ENCODE peak calls at places on chromosomes 2 and 18, in four cellular contexts. I is spleen, V is adrenal gland, U is IMR-90. R is an unnamed sample.

GRCh38 chr18:22324191-22325131 is 93.3 kb downstream of the CTAGE1 start:
- DNase-seq in V (peak; percentile 81), U (no peak), I (peak; percentile 82), R (peak; percentile 60)

GRCh38 chr2:208112969-208113368 is 11.4 kb downstream of the CRYGD start:
- DNase-seq in V (no peak), U (no peak), I (no peak), R (no peak)

GRCh38 chr2:106581755-106582430 is 94.7 kb downstream of the CD8B2 start:
- DNase-seq in V (peak; percentile 49), U (peak; percentile 49), I (peak; percentile 81), R (peak; percentile 56)

GRCh38 chr2:39703473-39703872 is 37.8 kb downstream of the TMEM178A start:
- DNase-seq in I (no peak), V (no peak), U (no peak), R (no peak)

GRCh38 chr2:72038524-72038923 is 109.1 kb downstream of the CYP26B1 start:
- DNase-seq in U (no peak), I (no peak), V (no peak), R (no peak)

GRCh38 chr2:79638410-79638809 is 125.6 kb downstream of the CTNNA2 start:
- DNase-seq in V (no peak), U (no peak), I (no peak), R (no peak)

GRCh38 chr18:76256897-76257500 is 238.0 kb downstream of the ZNF516 start:
- DNase-seq in U (peak; percentile 75), I (no peak), V (peak; percentile 42), R (no peak)

GRCh38 chr2:229164545-229165249 is 106.4 kb downstream of the PID1 start:
- DNase-seq in V (peak; percentile 32), I (no peak), U (peak; percentile 10), R (no peak)

GRCh38 chr2:211875488-211875887 is 663.1 kb downstream of the ERBB4 start:
- DNase-seq in U (peak; percentile 37), V (no peak), I (no peak), R (no peak)

GRCh38 chr18:12276736-12277554 is 22.8 kb downstream of the CIDEA start:
- DNase-seq in I (no peak), V (no peak), U (peak; percentile 18), R (no peak)

GRCh38 chr2:25512707-25513106 is 160.7 kb downstream of the DTNB start:
- DNase-seq in U (no peak), V (no peak), I (no peak), R (no peak)

GRCh38 chr18:10441472-10441871 is 13.0 kb upstream of the APCDD1 start:
- DNase-seq in U (no peak), V (peak; percentile 8), I (no peak), R (no peak)

GRCh38 chr18:43661570-43661969 is 384.3 kb upstream of the SYT4 start:
- DNase-seq in V (peak; percentile 3), U (peak; percentile 83), I (no peak), R (no peak)

GRCh38 chr2:120540719-120541552 is 194.7 kb upstream of the GLI2 start:
- DNase-seq in V (no peak), U (no peak), I (no peak), R (no peak)

GRCh38 chr2:187054501-187055319 is 205.7 kb upstream of the ZSWIM2 start:
- DNase-seq in V (no peak), U (no peak), I (no peak), R (no peak)

GRCh38 chr18:58894937-58895336 is 30.3 kb downstream of the ZNF532 start:
- DNase-seq in V (no peak), U (no peak), I (no peak), R (no peak)

GRCh38 chr2:45578056-45578843 is 32.8 kb downstream of the SRBD1 start:
- DNase-seq in U (peak; percentile 59), I (no peak), V (no peak), R (no peak)

GRCh38 chr2:71999580-71999979 is 148.1 kb downstream of the CYP26B1 start:
- DNase-seq in I (no peak), V (no peak), U (no peak), R (no peak)

GRCh38 chr2:191369034-191369433 is 123.8 kb downstream of the MYO1B start:
- DNase-seq in V (no peak), I (no peak), U (no peak), R (no peak)

GRCh38 chr2:64112016-64112415 is 32.2 kb downstream of the PELI1 start:
- DNase-seq in I (no peak), U (no peak), V (no peak), R (no peak)

GRCh38 chr2:176079851-176080539 is 3.8 kb downstream of the EVX2 start:
- DNase-seq in I (no peak), U (peak; percentile 30), V (peak; percentile 14), R (no peak)

GRCh38 chr2:136008205-136008865 is 22.9 kb upstream of the DARS1 start:
- DNase-seq in U (no peak), V (peak; percentile 40), I (peak; percentile 93), R (peak; percentile 52)

GRCh38 chr2:3627500-3628100 is 30.4 kb upstream of the ALLC start:
- DNase-seq in V (no peak), I (peak; percentile 29), U (no peak), R (peak; percentile 8)

GRCh38 chr2:212897296-212897695 is 254.1 kb downstream of the IKZF2 start:
- DNase-seq in I (no peak), V (no peak), U (peak; percentile 58), R (no peak)

GRCh38 chr2:7972670-7973069 is 709.2 kb upstream of the ID2 start:
- DNase-seq in U (no peak), V (no peak), I (no peak), R (no peak)

DNA sequence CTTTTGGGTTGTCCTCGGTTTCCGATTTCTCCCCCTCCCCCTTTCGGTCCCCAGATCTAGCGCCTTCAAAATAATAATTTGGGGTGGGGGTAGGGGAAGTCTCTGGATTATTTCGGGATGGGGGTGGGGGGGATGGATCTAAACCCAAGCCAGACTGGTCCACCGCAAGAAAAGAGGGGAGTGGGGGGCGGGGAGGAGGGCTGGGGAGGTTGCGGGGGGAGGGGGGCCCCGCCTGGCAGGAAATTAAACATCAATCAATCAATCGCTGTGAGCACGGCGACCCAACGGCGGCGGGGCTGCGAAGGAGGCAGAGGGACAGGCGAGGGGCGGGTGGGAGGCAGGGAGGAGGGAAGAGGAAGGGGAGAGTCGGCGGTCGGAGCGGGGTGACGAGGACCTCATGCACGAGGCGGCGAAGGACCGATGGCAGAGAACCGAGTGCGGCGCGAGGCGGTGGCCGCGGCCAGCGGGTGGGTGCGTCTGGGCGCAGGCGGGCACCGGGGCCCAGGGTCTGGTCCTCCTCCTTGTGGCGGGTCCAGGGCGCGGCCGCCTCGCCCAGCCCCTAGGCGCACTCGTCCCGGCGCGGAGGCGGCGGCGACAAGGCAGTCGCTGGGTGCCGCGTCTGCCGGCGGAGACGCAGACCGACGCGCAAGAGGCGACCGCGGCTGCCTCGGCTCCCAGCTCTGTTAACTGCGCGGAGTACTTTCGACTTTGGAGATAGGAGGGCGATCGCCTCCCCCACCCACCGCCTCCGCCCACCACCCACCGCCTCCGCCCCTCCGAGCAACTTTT is 472 bp upstream of the SATB2 start:
- DNase-seq in I (peak; percentile 84), V (peak; percentile 47), U (no peak), R (no peak)
- H3K4me3 ChIP-seq in I (peak overlapping the region; percentile 91), V (peak overlapping the region; percentile 65), U (peak overlapping the region; percentile 78), R (peak overlapping the region; percentile 70)

DNA sequence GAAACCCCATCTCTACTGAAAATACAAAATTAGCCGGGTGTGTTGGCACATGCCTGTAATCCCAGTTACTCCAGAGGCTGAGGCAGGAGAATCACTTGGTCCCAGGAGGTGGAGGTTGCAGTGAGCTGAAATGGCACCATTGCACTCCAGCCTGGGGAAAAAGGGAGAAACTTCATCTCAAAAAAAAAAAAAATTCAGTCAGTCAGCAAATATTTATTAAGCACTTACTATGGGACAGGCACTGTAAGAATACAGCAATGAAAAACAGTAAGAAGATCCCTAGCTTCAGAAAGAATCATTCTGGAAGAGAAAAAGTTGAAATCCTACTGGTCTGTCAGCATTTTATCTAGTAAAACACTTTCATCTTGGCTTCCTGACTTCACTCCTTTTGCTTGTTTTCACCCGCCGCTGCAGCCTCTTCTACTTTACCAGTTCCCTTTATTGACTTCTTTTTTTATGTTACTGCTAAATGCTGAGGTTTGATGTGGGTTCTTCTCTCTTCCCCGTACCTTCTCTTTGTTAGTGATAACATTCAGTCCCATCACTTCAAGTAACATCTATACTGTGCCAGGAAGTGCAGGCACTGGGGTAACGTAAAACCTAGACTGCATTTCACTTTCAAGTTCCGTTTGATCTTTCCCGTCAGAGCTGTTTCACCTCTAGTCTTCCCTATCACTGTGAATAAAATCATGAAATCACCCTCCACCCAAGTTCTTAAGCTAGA is 10.8 kb upstream of the TAF4B start:
- DNase-seq in V (no peak), I (no peak), U (no peak), R (no peak)
- TF ChIP-seq POLR2A in V (no peak), I (no peak), U (no peak), R (no peak)

DNA sequence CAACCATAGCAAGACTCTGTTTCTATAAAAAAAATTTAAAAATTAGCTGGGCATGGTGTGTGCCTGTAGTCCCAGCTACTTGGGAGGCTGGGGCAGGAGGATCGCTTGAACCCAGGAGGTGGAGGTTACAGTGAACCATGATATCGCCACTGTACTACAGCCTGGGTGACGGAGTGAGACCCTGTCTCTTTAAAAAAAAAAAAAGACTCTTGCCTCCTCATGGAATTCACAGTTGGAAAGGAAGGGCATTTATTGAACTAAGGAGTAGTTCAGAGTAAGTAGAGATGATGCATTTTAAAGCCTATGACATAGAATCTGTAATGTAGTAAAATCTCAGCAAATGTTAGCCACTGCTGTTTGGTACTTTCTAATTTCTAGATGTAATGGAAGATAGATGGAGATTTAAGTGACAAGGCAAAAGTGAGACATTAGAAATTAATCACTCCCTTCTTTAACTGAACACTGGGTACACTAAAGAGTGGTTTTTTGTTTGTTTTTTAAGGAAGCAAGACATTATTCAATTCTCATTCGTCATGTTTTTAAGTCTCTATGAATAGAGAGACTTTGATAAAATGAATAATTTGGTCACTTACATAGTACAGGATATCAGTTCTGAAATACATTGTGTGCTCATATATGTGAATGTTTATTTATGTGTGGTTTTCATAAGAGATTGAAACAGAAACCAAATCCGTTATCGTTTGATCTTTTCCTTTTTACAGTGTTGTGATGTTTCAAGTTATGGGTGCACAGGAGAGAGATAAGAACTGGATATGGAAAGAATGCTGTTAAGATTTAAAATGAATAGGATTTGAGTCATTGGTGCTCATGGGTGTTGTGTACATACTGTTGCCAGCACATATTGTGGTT is 186.1 kb upstream of the STON1 start:
- DNase-seq in U (peak; percentile 93), I (no peak), V (no peak), R (no peak)
- H3K4me3 ChIP-seq in U (peak overlapping the region; percentile 39), I (peak overlapping the region; percentile 1), V (no peak overlapping the region), R (peak overlapping the region; percentile 24)

GRCh38 chr2:235462415-235462790 is 31.4 kb upstream of the AGAP1 start:
- DNase-seq in I (no peak), V (no peak), U (no peak), R (no peak)

GRCh38 chr2:235463893-235464292 is 29.9 kb upstream of the AGAP1 start:
- DNase-seq in V (peak; percentile 78), U (no peak), I (no peak), R (peak; percentile 80)

GRCh38 chr2:235461763-235462414 is 32.0 kb upstream of the AGAP1 start:
- DNase-seq in U (no peak), V (no peak), I (no peak), R (no peak)

GRCh38 chr2:235458839-235459273 is 35.0 kb upstream of the AGAP1 start:
- DNase-seq in V (peak; percentile 83), U (peak; percentile 26), I (no peak), R (peak; percentile 42)

DNA sequence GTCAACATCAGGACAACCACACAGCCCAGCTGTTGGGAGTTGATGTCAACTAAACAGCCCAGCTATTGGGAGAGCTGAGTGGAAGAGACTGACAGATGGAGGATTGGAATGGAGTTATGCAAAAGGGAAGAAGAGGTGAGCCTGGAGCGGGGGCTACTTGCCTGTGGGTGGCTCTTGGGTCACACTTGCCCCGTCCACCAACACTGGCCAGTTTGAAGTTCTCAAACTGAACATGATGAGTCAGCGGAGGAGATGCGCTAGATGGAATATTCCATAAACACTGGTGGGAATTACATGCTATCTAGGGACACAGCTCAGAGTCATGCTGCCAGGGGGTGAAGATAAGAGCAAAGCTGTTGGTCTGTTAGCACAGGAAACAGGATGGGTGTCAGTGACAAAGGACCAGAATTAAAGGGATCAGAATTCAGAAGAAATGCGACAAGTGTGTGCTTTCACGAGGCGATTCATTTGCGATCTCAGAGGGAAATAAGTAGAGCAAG is 33.2 kb upstream of the AGAP1 start:
- DNase-seq in U (no peak), I (no peak), V (no peak), R (no peak)
- TF ChIP-seq POLR2A in U (no peak), I (no peak), V (no peak), R (no peak)